ENCODE peak calls at places on chromosomes 12 and 14, in ten cellular contexts. N, Y, B, W, V, X, M, U, I and H are unnamed samples.

GRCh38 chr12:120229583-120230325 is 28.8 kb upstream of the RPLP0 start:
- DNase-seq in X (peak), V (peak), M (peak), U (no peak), B (peak), Y (no peak), I (peak), N (no peak), W (no peak), H (no peak)

GRCh38 chr14:68160269-68160668 is 340.7 kb downstream of the RAD51B start:
- DNase-seq in M (no peak), V (no peak), U (no peak), Y (no peak), I (no peak), W (no peak), X (no peak), N (no peak), B (no peak), H (no peak)

GRCh38 chr12:54052745-54053624 is 650 bp upstream of the HOXC4 start:
- DNase-seq in Y (peak), B (no peak), N (no peak), V (peak), M (no peak), I (peak), X (no peak), W (no peak), U (no peak), H (peak)

GRCh38 chr14:22980672-22981089 is 1.7 kb downstream of the AJUBA start:
- DNase-seq in V (peak), Y (no peak), I (peak), B (peak), X (peak), M (peak), W (no peak), N (no peak), U (peak), H (peak)

GRCh38 chr12:30044206-30044605 is 260.5 kb upstream of the TMTC1 start:
- DNase-seq in V (no peak), Y (no peak), I (no peak), B (no peak), N (no peak), X (no peak), U (no peak), M (no peak), W (no peak), H (no peak)

GRCh38 chr14:102568115-102568614 is 24.3 kb upstream of the RCOR1 start:
- DNase-seq in U (no peak), M (no peak), X (peak), B (peak), N (no peak), Y (no peak), V (peak), W (no peak), I (peak), H (peak)

GRCh38 chr12:111166779-111167540 is 201.9 kb downstream of the PHETA1 start:
- DNase-seq in W (peak), M (no peak), B (peak), I (no peak), U (no peak), V (no peak), N (no peak), Y (no peak), X (no peak), H (no peak)

GRCh38 chr12:31890295-31891285 is 68.6 kb upstream of the RESF1 start:
- DNase-seq in I (no peak), B (no peak), U (no peak), N (no peak), W (no peak), X (no peak), M (no peak), Y (peak), V (no peak), H (peak)

GRCh38 chr12:124433147-124433874 is 134.1 kb downstream of the NCOR2 start:
- DNase-seq in M (no peak), N (no peak), V (no peak), X (no peak), W (no peak), I (no peak), Y (no peak), B (no peak), U (no peak), H (no peak)

GRCh38 chr14:93629636-93630035 is 158.6 kb downstream of the PRIMA1 start:
- DNase-seq in U (no peak), I (no peak), Y (no peak), M (no peak), B (no peak), X (no peak), N (no peak), V (no peak), W (no peak), H (no peak)

GRCh38 chr12:45655186-45655585 is 74.3 kb upstream of the ARID2 start:
- DNase-seq in Y (no peak), B (no peak), I (no peak), N (no peak), X (peak), V (no peak), W (no peak), M (peak), U (no peak), H (peak)

GRCh38 chr12:3231399-3231876 is 154.3 kb downstream of the TSPAN9 start:
- DNase-seq in X (no peak), I (peak), N (no peak), W (no peak), M (no peak), V (peak), Y (no peak), U (no peak), B (no peak), H (no peak)

GRCh38 chr14:67618617-67619063 is 1.1 kb upstream of the ARG2 start:
- DNase-seq in Y (peak), U (no peak), W (no peak), V (no peak), M (peak), X (peak), N (peak), I (no peak), B (peak), H (peak)

GRCh38 chr12:42673535-42673934 is 84.0 kb upstream of the PRICKLE1 start:
- DNase-seq in B (no peak), M (no peak), V (no peak), W (no peak), N (no peak), U (no peak), I (no peak), X (no peak), Y (no peak), H (no peak)

GRCh38 chr12:99984271-99985128 is at the start of gene ANKS1B:
- DNase-seq in I (peak), M (no peak), B (peak), N (peak), W (no peak), X (peak), U (peak), Y (peak), V (peak), H (peak)

GRCh38 chr14:35883677-35884293 is 57.6 kb downstream of the BRMS1L start:
- DNase-seq in N (peak), Y (peak), U (no peak), B (no peak), I (no peak), W (peak), V (no peak), X (no peak), M (peak), H (peak)

GRCh38 chr12:118190266-118190665 is 54.3 kb downstream of the PEBP1 start:
- DNase-seq in X (peak), N (no peak), Y (no peak), I (no peak), V (no peak), B (no peak), M (peak), U (no peak), W (no peak), H (no peak)

GRCh38 chr14:99195602-99196309 is 76.2 kb downstream of the BCL11B start:
- DNase-seq in I (no peak), V (no peak), X (no peak), Y (no peak), U (no peak), W (no peak), M (no peak), B (no peak), N (no peak), H (no peak)

GRCh38 chr14:33794791-33795300 is 156.0 kb downstream of the EGLN3 start:
- DNase-seq in B (no peak), U (no peak), Y (no peak), I (no peak), N (no peak), M (peak), W (no peak), X (peak), V (no peak), H (no peak)

GRCh38 chr12:66901136-66901932 is 222.5 kb upstream of the GRIP1 start:
- DNase-seq in U (no peak), Y (peak), W (no peak), N (no peak), X (peak), M (no peak), B (no peak), I (no peak), V (no peak), H (peak)

GRCh38 chr12:66905201-66905600 is 226.3 kb upstream of the GRIP1 start:
- DNase-seq in X (peak), B (no peak), W (no peak), I (no peak), N (no peak), M (no peak), V (no peak), U (no peak), Y (no peak), H (no peak)

GRCh38 chr12:66902020-66902419 is 223.1 kb upstream of the GRIP1 start:
- DNase-seq in N (no peak), X (no peak), I (no peak), W (no peak), M (no peak), Y (no peak), B (no peak), U (no peak), V (no peak), H (no peak)

GRCh38 chr12:66900616-66901015 is 221.7 kb upstream of the GRIP1 start:
- DNase-seq in Y (no peak), V (no peak), M (no peak), I (no peak), X (no peak), N (no peak), U (no peak), B (no peak), W (no peak), H (no peak)

DNA sequence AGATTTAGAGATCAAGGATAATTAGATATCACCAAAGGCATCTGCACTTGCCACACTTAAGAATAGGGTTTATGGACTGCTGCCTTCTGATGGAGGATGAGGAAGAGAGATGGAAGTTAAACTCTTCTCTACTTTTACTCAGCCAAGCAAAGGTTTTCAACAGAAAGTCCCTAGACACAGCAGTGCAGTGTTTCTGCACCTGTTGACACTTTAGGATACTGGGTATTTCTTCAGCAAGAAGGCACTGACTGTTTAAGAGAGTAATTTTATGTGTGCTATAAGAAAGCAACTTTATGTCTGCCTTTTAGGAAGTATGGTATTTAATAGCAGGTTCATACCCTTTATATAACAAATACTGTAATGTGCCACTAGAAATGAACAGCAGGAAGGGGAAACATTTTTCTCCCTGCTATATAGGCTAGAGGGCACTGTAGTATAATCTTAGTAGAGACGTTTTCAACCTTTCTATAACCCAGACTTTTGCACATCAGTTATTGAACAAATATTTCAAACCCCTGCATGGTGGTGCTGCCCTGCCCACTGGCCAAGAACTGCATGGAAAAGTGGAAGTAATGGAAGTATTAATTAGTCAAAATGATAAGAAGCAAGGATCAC is 225.0 kb upstream of the GRIP1 start:
- DNase-seq in V (no peak), I (no peak), M (no peak), W (no peak), Y (no peak), B (no peak), N (no peak), U (no peak), X (no peak), H (no peak)
- TF ChIP-seq CTCF in V (no peak), I (no peak), M (no peak), W (no peak), Y (no peak), B (no peak), N (no peak), U (no peak), X (peak), H (no peak)

GRCh38 chr14:78836777-78837176 is 666.6 kb downstream of the NRXN3 start:
- DNase-seq in Y (peak), N (peak), X (peak), U (peak), V (peak), M (peak), I (peak), B (peak), W (no peak), H (peak)
- TF ChIP-seq CTCF in Y (no peak), N (no peak), X (peak), U (peak), V (peak), M (peak), I (peak), B (peak), W (peak), H (no peak)

GRCh38 chr12:64457923-64458322 is 6.0 kb downstream of the TBK1 start:
- DNase-seq in B (no peak), M (no peak), U (no peak), V (no peak), I (no peak), X (no peak), Y (no peak), W (no peak), N (no peak), H (no peak)
- TF ChIP-seq CTCF in B (no peak), M (no peak), U (no peak), V (no peak), I (no peak), X (no peak), Y (no peak), W (no peak), N (no peak), H (no peak)

GRCh38 chr12:109995703-109996482 is at the start of gene GIT2:
- DNase-seq in U (peak), V (peak), N (peak), B (peak), I (peak), W (peak), X (peak), M (peak), Y (peak), H (peak)
- TF ChIP-seq CTCF in U (peak), V (no peak), N (no peak), B (no peak), I (no peak), W (peak), X (peak), M (no peak), Y (no peak), H (no peak)

GRCh38 chr14:20530771-20531571 is 25.6 kb downstream of the RNASE10 start:
- DNase-seq in B (peak), Y (peak), N (peak), I (peak), V (peak), M (peak), U (peak), W (peak), X (peak), H (peak)
- TF ChIP-seq CTCF in B (peak), Y (peak), N (peak), I (peak), V (peak), M (peak), U (peak), W (peak), X (peak), H (peak)